ENCODE peak calls at places on chromosomes 4 and X, in ten cellular contexts. One of them, this sample, is unnamed.

GRCh38 chrX:119990409-119990994 is 47.0 kb upstream of the NKAP start:
- DNase-seq in fibroblast of mammary gland: no peak
- DNase-seq in heart left ventricle: no peak
- DNase-seq in HFFc6: no peak
- DNase-seq in tibial artery: no peak
- DNase-seq in AG09309: no peak
- DNase-seq in NB4: peak; percentile 53
- DNase-seq in left lung: peak; percentile 67
- DNase-seq in IMR-90: no peak
- DNase-seq in breast epithelium: no peak
- DNase-seq in this sample: no peak

GRCh38 chr4:25007608-25008007 is 23.1 kb downstream of the LGI2 start:
- DNase-seq in fibroblast of mammary gland: no peak
- DNase-seq in heart left ventricle: no peak
- DNase-seq in HFFc6: no peak
- DNase-seq in tibial artery: no peak
- DNase-seq in AG09309: no peak
- DNase-seq in NB4: no peak
- DNase-seq in left lung: no peak
- DNase-seq in IMR-90: no peak
- DNase-seq in breast epithelium: no peak
- DNase-seq in this sample: no peak

GRCh38 chrX:120499301-120500097 is 30.4 kb upstream of the LAMP2 start:
- DNase-seq in fibroblast of mammary gland: peak; percentile 65
- DNase-seq in heart left ventricle: no peak
- DNase-seq in HFFc6: no peak
- DNase-seq in tibial artery: no peak
- DNase-seq in AG09309: no peak
- DNase-seq in NB4: no peak
- DNase-seq in left lung: no peak
- DNase-seq in IMR-90: peak; percentile 7
- DNase-seq in breast epithelium: no peak
- DNase-seq in this sample: no peak

GRCh38 chrX:117376460-117376859 is 740.1 kb downstream of the KLHL13 start:
- DNase-seq in fibroblast of mammary gland: peak; percentile 7
- DNase-seq in heart left ventricle: no peak
- DNase-seq in HFFc6: no peak
- DNase-seq in tibial artery: no peak
- DNase-seq in AG09309: no peak
- DNase-seq in NB4: peak; percentile 8
- DNase-seq in left lung: no peak
- DNase-seq in IMR-90: no peak
- DNase-seq in breast epithelium: no peak
- DNase-seq in this sample: peak; percentile 93

GRCh38 chr4:140012688-140013087 is 141.3 kb downstream of the MAML3 start:
- DNase-seq in fibroblast of mammary gland: peak; percentile 86
- DNase-seq in heart left ventricle: peak; percentile 40
- DNase-seq in HFFc6: peak; percentile 87
- DNase-seq in tibial artery: no peak
- DNase-seq in AG09309: peak; percentile 51
- DNase-seq in NB4: peak; percentile 73
- DNase-seq in left lung: no peak
- DNase-seq in IMR-90: peak; percentile 95
- DNase-seq in breast epithelium: no peak
- DNase-seq in this sample: peak; percentile 87

GRCh38 chr4:110278127-110278526 is 79.7 kb upstream of the ELOVL6 start:
- DNase-seq in fibroblast of mammary gland: no peak
- DNase-seq in heart left ventricle: no peak
- DNase-seq in HFFc6: no peak
- DNase-seq in tibial artery: no peak
- DNase-seq in AG09309: no peak
- DNase-seq in NB4: no peak
- DNase-seq in left lung: no peak
- DNase-seq in IMR-90: no peak
- DNase-seq in breast epithelium: no peak
- DNase-seq in this sample: peak; percentile 8

GRCh38 chr4:18840499-18840898 is 818.9 kb upstream of the LCORL start:
- DNase-seq in fibroblast of mammary gland: no peak
- DNase-seq in heart left ventricle: no peak
- DNase-seq in HFFc6: no peak
- DNase-seq in tibial artery: no peak
- DNase-seq in AG09309: no peak
- DNase-seq in NB4: no peak
- DNase-seq in left lung: no peak
- DNase-seq in IMR-90: no peak
- DNase-seq in breast epithelium: no peak
- DNase-seq in this sample: no peak

GRCh38 chrX:19195243-19195610 is 73.0 kb upstream of the ADGRG2 start:
- DNase-seq in fibroblast of mammary gland: no peak
- DNase-seq in heart left ventricle: no peak
- DNase-seq in HFFc6: no peak
- DNase-seq in tibial artery: no peak
- DNase-seq in AG09309: no peak
- DNase-seq in NB4: no peak
- DNase-seq in left lung: no peak
- DNase-seq in IMR-90: no peak
- DNase-seq in breast epithelium: no peak
- DNase-seq in this sample: no peak

GRCh38 chr4:105126311-105127153 is 20.1 kb upstream of the TET2 start:
- DNase-seq in fibroblast of mammary gland: peak; percentile 22
- DNase-seq in heart left ventricle: no peak
- DNase-seq in HFFc6: no peak
- DNase-seq in tibial artery: no peak
- DNase-seq in AG09309: no peak
- DNase-seq in NB4: no peak
- DNase-seq in left lung: no peak
- DNase-seq in IMR-90: peak; percentile 67
- DNase-seq in breast epithelium: no peak
- DNase-seq in this sample: no peak

GRCh38 chr4:38030023-38030422 is 69.8 kb downstream of the PTTG2 start:
- DNase-seq in fibroblast of mammary gland: peak; percentile 90
- DNase-seq in heart left ventricle: no peak
- DNase-seq in HFFc6: peak; percentile 84
- DNase-seq in tibial artery: no peak
- DNase-seq in AG09309: no peak
- DNase-seq in NB4: no peak
- DNase-seq in left lung: no peak
- DNase-seq in IMR-90: peak; percentile 82
- DNase-seq in breast epithelium: no peak
- DNase-seq in this sample: peak; percentile 75

GRCh38 chrX:110204986-110205385 is 112.9 kb downstream of the AMMECR1 start:
- DNase-seq in fibroblast of mammary gland: peak; percentile 87
- DNase-seq in heart left ventricle: no peak
- DNase-seq in HFFc6: peak; percentile 70
- DNase-seq in tibial artery: no peak
- DNase-seq in AG09309: peak; percentile 62
- DNase-seq in NB4: peak; percentile 34
- DNase-seq in left lung: no peak
- DNase-seq in IMR-90: peak; percentile 80
- DNase-seq in breast epithelium: no peak
- DNase-seq in this sample: peak; percentile 40

GRCh38 chrX:137194164-137194563 is 160.4 kb upstream of the GPR101 start:
- DNase-seq in fibroblast of mammary gland: peak; percentile 18
- DNase-seq in heart left ventricle: no peak
- DNase-seq in HFFc6: no peak
- DNase-seq in tibial artery: no peak
- DNase-seq in AG09309: no peak
- DNase-seq in NB4: peak; percentile 55
- DNase-seq in left lung: no peak
- DNase-seq in IMR-90: peak; percentile 21
- DNase-seq in breast epithelium: no peak
- DNase-seq in this sample: peak; percentile 42

GRCh38 chr4:173932701-173933100 is 350.8 kb downstream of the FBXO8 start:
- DNase-seq in fibroblast of mammary gland: no peak
- DNase-seq in heart left ventricle: no peak
- DNase-seq in HFFc6: no peak
- DNase-seq in tibial artery: no peak
- DNase-seq in AG09309: no peak
- DNase-seq in NB4: no peak
- DNase-seq in left lung: no peak
- DNase-seq in IMR-90: no peak
- DNase-seq in breast epithelium: no peak
- DNase-seq in this sample: no peak

GRCh38 chrX:16559206-16559619 is 90.7 kb upstream of the S100G start:
- DNase-seq in fibroblast of mammary gland: peak; percentile 88
- DNase-seq in heart left ventricle: no peak
- DNase-seq in HFFc6: peak; percentile 21
- DNase-seq in tibial artery: no peak
- DNase-seq in AG09309: peak; percentile 7
- DNase-seq in NB4: no peak
- DNase-seq in left lung: no peak
- DNase-seq in IMR-90: peak; percentile 43
- DNase-seq in breast epithelium: no peak
- DNase-seq in this sample: no peak

GRCh38 chr4:33339762-33340161 is 2619.6 kb downstream of the PCDH7 start:
- DNase-seq in fibroblast of mammary gland: no peak
- DNase-seq in heart left ventricle: no peak
- DNase-seq in HFFc6: no peak
- DNase-seq in tibial artery: no peak
- DNase-seq in AG09309: no peak
- DNase-seq in NB4: no peak
- DNase-seq in left lung: no peak
- DNase-seq in IMR-90: no peak
- DNase-seq in breast epithelium: no peak
- DNase-seq in this sample: no peak

GRCh38 chr4:125022855-125023501 is 291.8 kb upstream of the FAT4 start:
- DNase-seq in fibroblast of mammary gland: no peak
- DNase-seq in heart left ventricle: no peak
- DNase-seq in HFFc6: no peak
- DNase-seq in tibial artery: no peak
- DNase-seq in AG09309: no peak
- DNase-seq in NB4: no peak
- DNase-seq in left lung: no peak
- DNase-seq in IMR-90: no peak
- DNase-seq in breast epithelium: no peak
- DNase-seq in this sample: no peak

GRCh38 chrX:41688154-41688553 is 619 bp upstream of the GPR34 start:
- DNase-seq in fibroblast of mammary gland: no peak
- DNase-seq in heart left ventricle: no peak
- DNase-seq in HFFc6: no peak
- DNase-seq in tibial artery: no peak
- DNase-seq in AG09309: no peak
- DNase-seq in NB4: peak; percentile 5
- DNase-seq in left lung: no peak
- DNase-seq in IMR-90: no peak
- DNase-seq in breast epithelium: no peak
- DNase-seq in this sample: no peak

GRCh38 chr4:13544556-13545393 is 467 bp upstream of the NKX3-2 start:
- DNase-seq in fibroblast of mammary gland: peak; percentile 50
- DNase-seq in heart left ventricle: peak; percentile 62
- DNase-seq in HFFc6: peak; percentile 50
- DNase-seq in tibial artery: peak; percentile 78
- DNase-seq in AG09309: no peak
- DNase-seq in NB4: peak; percentile 96
- DNase-seq in left lung: peak; percentile 86
- DNase-seq in IMR-90: peak; percentile 64
- DNase-seq in breast epithelium: no peak
- DNase-seq in this sample: peak; percentile 47

GRCh38 chrX:107773206-107773605 is 2.4 kb downstream of the TSC22D3 start:
- DNase-seq in fibroblast of mammary gland: no peak
- DNase-seq in heart left ventricle: no peak
- DNase-seq in HFFc6: no peak
- DNase-seq in tibial artery: no peak
- DNase-seq in AG09309: no peak
- DNase-seq in NB4: no peak
- DNase-seq in left lung: no peak
- DNase-seq in IMR-90: no peak
- DNase-seq in breast epithelium: no peak
- DNase-seq in this sample: no peak

GRCh38 chr4:155208258-155209054 is at the start of gene NPY2R:
- DNase-seq in fibroblast of mammary gland: peak; percentile 7
- DNase-seq in heart left ventricle: no peak
- DNase-seq in HFFc6: no peak
- DNase-seq in tibial artery: no peak
- DNase-seq in AG09309: no peak
- DNase-seq in NB4: no peak
- DNase-seq in left lung: peak; percentile 71
- DNase-seq in IMR-90: no peak
- DNase-seq in breast epithelium: no peak
- DNase-seq in this sample: no peak
- TF ChIP-seq CTCF in fibroblast of mammary gland: no peak
- TF ChIP-seq CTCF in heart left ventricle: no peak
- TF ChIP-seq CTCF in HFFc6: no peak
- TF ChIP-seq CTCF in tibial artery: no peak
- TF ChIP-seq CTCF in AG09309: no peak
- TF ChIP-seq CTCF in NB4: no peak
- TF ChIP-seq CTCF in left lung: no peak
- TF ChIP-seq CTCF in IMR-90: no peak
- TF ChIP-seq CTCF in breast epithelium: no peak
- TF ChIP-seq CTCF in this sample: no peak

DNA sequence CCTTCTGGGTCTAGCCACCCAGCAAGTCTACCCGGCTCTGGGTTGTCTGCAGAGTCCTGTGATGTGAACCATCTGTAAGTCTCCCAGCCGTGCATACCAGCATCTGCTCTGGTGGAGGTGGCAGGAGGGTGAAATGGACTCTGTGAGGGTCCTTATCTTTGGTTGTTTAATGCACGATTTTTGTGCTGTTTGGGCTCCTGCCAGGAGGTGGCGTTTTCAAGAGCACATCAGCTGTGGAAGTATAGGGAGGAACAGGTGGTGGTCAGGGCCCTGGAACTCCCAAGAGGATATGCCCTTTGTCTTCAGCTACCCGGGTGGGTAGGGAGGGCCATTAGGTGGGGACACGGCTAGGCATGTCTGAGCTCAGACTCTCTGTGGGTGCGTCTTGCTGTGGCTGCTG is 66.5 kb upstream of the ZFP42 start:
- DNase-seq in fibroblast of mammary gland: no peak
- DNase-seq in heart left ventricle: no peak
- DNase-seq in HFFc6: no peak
- DNase-seq in tibial artery: no peak
- DNase-seq in AG09309: no peak
- DNase-seq in NB4: peak; percentile 12
- DNase-seq in left lung: no peak
- DNase-seq in IMR-90: no peak
- DNase-seq in breast epithelium: no peak
- DNase-seq in this sample: no peak
- TF ChIP-seq CTCF in fibroblast of mammary gland: no peak
- TF ChIP-seq CTCF in heart left ventricle: no peak
- TF ChIP-seq CTCF in HFFc6: peak; percentile 27
- TF ChIP-seq CTCF in tibial artery: no peak
- TF ChIP-seq CTCF in AG09309: no peak
- TF ChIP-seq CTCF in NB4: peak; percentile 24
- TF ChIP-seq CTCF in left lung: no peak
- TF ChIP-seq CTCF in IMR-90: no peak
- TF ChIP-seq CTCF in breast epithelium: no peak
- TF ChIP-seq CTCF in this sample: no peak

GRCh38 chr4:177441061-177441802 is 1.0 kb downstream of the AGA start:
- DNase-seq in fibroblast of mammary gland: peak; percentile 6
- DNase-seq in heart left ventricle: no peak
- DNase-seq in HFFc6: no peak
- DNase-seq in tibial artery: no peak
- DNase-seq in AG09309: no peak
- DNase-seq in NB4: peak; percentile 87
- DNase-seq in left lung: no peak
- DNase-seq in IMR-90: peak; percentile 28
- DNase-seq in breast epithelium: no peak
- DNase-seq in this sample: peak; percentile 37
- TF ChIP-seq CTCF in fibroblast of mammary gland: no peak
- TF ChIP-seq CTCF in heart left ventricle: no peak
- TF ChIP-seq CTCF in HFFc6: no peak
- TF ChIP-seq CTCF in tibial artery: no peak
- TF ChIP-seq CTCF in AG09309: peak; percentile 18
- TF ChIP-seq CTCF in NB4: peak; percentile 26
- TF ChIP-seq CTCF in left lung: peak; percentile 25
- TF ChIP-seq CTCF in IMR-90: no peak
- TF ChIP-seq CTCF in breast epithelium: no peak
- TF ChIP-seq CTCF in this sample: peak; percentile 25

GRCh38 chr4:8882239-8882638 is 10.6 kb upstream of the HMX1 start:
- DNase-seq in fibroblast of mammary gland: no peak
- DNase-seq in heart left ventricle: no peak
- DNase-seq in HFFc6: no peak
- DNase-seq in tibial artery: no peak
- DNase-seq in AG09309: no peak
- DNase-seq in NB4: peak; percentile 28
- DNase-seq in left lung: no peak
- DNase-seq in IMR-90: no peak
- DNase-seq in breast epithelium: no peak
- DNase-seq in this sample: no peak
- TF ChIP-seq CTCF in fibroblast of mammary gland: no peak
- TF ChIP-seq CTCF in heart left ventricle: no peak
- TF ChIP-seq CTCF in HFFc6: no peak
- TF ChIP-seq CTCF in tibial artery: no peak
- TF ChIP-seq CTCF in AG09309: no peak
- TF ChIP-seq CTCF in NB4: peak; percentile 14
- TF ChIP-seq CTCF in left lung: no peak
- TF ChIP-seq CTCF in IMR-90: no peak
- TF ChIP-seq CTCF in breast epithelium: no peak
- TF ChIP-seq CTCF in this sample: no peak